ENCODE peak calls at places on chromosomes 7 and 10, in four cellular contexts. D is RWPE2; R is CD8-positive, alpha-beta T cell; U is fibroblast of pulmonary artery. I is an unnamed sample.

GRCh38 chr10:57983226-57983870 is 284.3 kb downstream of the IPMK start:
- DNase-seq in D (no peak), R (no peak), U (no peak), I (no peak)

GRCh38 chr7:65953890-65954289 is 28.1 kb downstream of the GUSB start:
- DNase-seq in D (no peak), R (no peak), U (no peak), I (no peak)

GRCh38 chr10:86035791-86036543 is 330.6 kb downstream of the GRID1 start:
- DNase-seq in D (no peak), R (no peak), U (no peak), I (no peak)

GRCh38 chr10:20958225-20958624 is 61.1 kb upstream of the NEBL start:
- DNase-seq in D (no peak), R (no peak), U (no peak), I (no peak)

GRCh38 chr7:44735403-44736165 is 13.1 kb upstream of the ZMIZ2 start:
- DNase-seq in D (no peak), R (no peak), U (peak), I (no peak)

GRCh38 chr10:11824376-11824775 is 1.2 kb downstream of the PROSER2 start:
- DNase-seq in D (no peak), R (no peak), U (peak), I (no peak)

GRCh38 chr7:137501561-137501960 is 158.0 kb upstream of the PTN start:
- DNase-seq in D (no peak), R (no peak), U (no peak), I (no peak)

GRCh38 chr7:112137141-112138101 is 68.8 kb downstream of the DOCK4 start:
- DNase-seq in D (no peak), R (no peak), U (no peak), I (no peak)

GRCh38 chr10:89206402-89207180 is 526 bp downstream of the CH25H start:
- DNase-seq in D (no peak), R (no peak), U (peak), I (no peak)

GRCh38 chr7:47371733-47372368 is 210.1 kb downstream of the TNS3 start:
- DNase-seq in D (no peak), R (no peak), U (peak), I (no peak)

GRCh38 chr10:121243003-121243898 is 355.0 kb downstream of the FGFR2 start:
- DNase-seq in D (no peak), R (no peak), U (no peak), I (no peak)

GRCh38 chr7:99380032-99380822 is 5.7 kb downstream of the ARPC1B start:
- DNase-seq in D (no peak), R (no peak), U (peak), I (peak)

GRCh38 chr7:49624611-49625010 is 148.8 kb upstream of the VWC2 start:
- DNase-seq in D (no peak), R (no peak), U (no peak), I (no peak)

GRCh38 chr7:66505531-66506451 is 122.9 kb upstream of the KCTD7 start:
- DNase-seq in D (no peak), R (peak), U (no peak), I (no peak)

GRCh38 chr10:131193923-131194322 is 117.6 kb downstream of the TCERG1L start:
- DNase-seq in D (no peak), R (no peak), U (no peak), I (no peak)

GRCh38 chr7:20561466-20561865 is 54.0 kb upstream of the ABCB5 start:
- DNase-seq in D (no peak), R (no peak), U (peak), I (no peak)

GRCh38 chr10:75400769-75401568 is 595 bp downstream of the ZNF503 start:
- DNase-seq in D (no peak), R (no peak), U (peak), I (peak)

GRCh38 chr10:36096571-36096970 is 454.5 kb upstream of the FZD8 start:
- DNase-seq in D (no peak), R (no peak), U (peak), I (no peak)

GRCh38 chr7:47552631-47553030 is 29.3 kb downstream of the TNS3 start:
- DNase-seq in D (no peak), R (no peak), U (peak), I (no peak)

GRCh38 chr7:31981874-31982390 is 88.3 kb downstream of the PDE1C start:
- DNase-seq in D (no peak), R (no peak), U (no peak), I (no peak)

GRCh38 chr7:51354434-51354833 is 37.8 kb upstream of the COBL start:
- DNase-seq in D (no peak), R (no peak), U (no peak), I (no peak)

GRCh38 chr7:38105874-38106483 is 72.1 kb upstream of the STARD3NL start:
- DNase-seq in D (no peak), R (no peak), U (peak), I (peak)

GRCh38 chr7:21869785-21870402 is 75.8 kb downstream of the CDCA7L start:
- DNase-seq in D (no peak), R (no peak), U (peak), I (no peak)

GRCh38 chr7:118580743-118581382 is 356.4 kb downstream of the ANKRD7 start:
- DNase-seq in D (no peak), R (no peak), U (no peak), I (no peak)

GRCh38 chr10:99976886-99977391 is 32.8 kb downstream of the DNMBP start:
- DNase-seq in D (peak), R (no peak), U (peak), I (no peak)

GRCh38 chr7:95596183-95597135 is at the start of gene PDK4:
- DNase-seq in D (peak), R (no peak), U (peak), I (no peak)

GRCh38 chr10:4770766-4771553 is 55.0 kb upstream of the AKR1E2 start:
- DNase-seq in D (no peak), R (no peak), U (peak), I (no peak)

GRCh38 chr10:72334832-72335393 is 19.8 kb downstream of the DNAJB12 start:
- DNase-seq in D (peak), R (peak), U (peak), I (peak)

GRCh38 chr7:140079121-140079536 is 16.4 kb upstream of the PARP12 start:
- DNase-seq in D (no peak), R (no peak), U (peak), I (no peak)

GRCh38 chr7:137816696-137817320 is 30.0 kb downstream of the DGKI start:
- DNase-seq in D (no peak), R (no peak), U (peak), I (no peak)

GRCh38 chr7:6167587-6168154 is 104.8 kb downstream of the CYTH3 start:
- DNase-seq in D (no peak), R (no peak), U (no peak), I (no peak)

GRCh38 chr7:114415054-114415997 is 711 bp downstream of the FOXP2 start:
- DNase-seq in D (no peak), R (no peak), U (no peak), I (no peak)

GRCh38 chr7:121379930-121380329 is 16.2 kb downstream of the FAM3C start:
- DNase-seq in D (no peak), R (no peak), U (no peak), I (no peak)

GRCh38 chr7:51139796-51140195 is 176.8 kb downstream of the COBL start:
- DNase-seq in D (no peak), R (no peak), U (no peak), I (no peak)

GRCh38 chr10:50993817-50994251 is 80.5 kb upstream of the PRKG1 start:
- DNase-seq in D (no peak), R (no peak), U (peak), I (no peak)
- H3K4me3 ChIP-seq in D (no peak), R (no peak), U (peak), I (no peak)

GRCh38 chr7:11750191-11750590 is 81.8 kb downstream of the THSD7A start:
- DNase-seq in D (no peak), R (no peak), U (no peak), I (no peak)
- H3K4me3 ChIP-seq in D (no peak), R (no peak), U (no peak), I (no peak)

GRCh38 chr10:113681533-113682470 is 2.1 kb downstream of the CASP7 start:
- DNase-seq in D (no peak), R (no peak), U (peak), I (no peak)
- H3K4me3 ChIP-seq in D (no peak), R (no peak), U (no peak), I (no peak)

DNA sequence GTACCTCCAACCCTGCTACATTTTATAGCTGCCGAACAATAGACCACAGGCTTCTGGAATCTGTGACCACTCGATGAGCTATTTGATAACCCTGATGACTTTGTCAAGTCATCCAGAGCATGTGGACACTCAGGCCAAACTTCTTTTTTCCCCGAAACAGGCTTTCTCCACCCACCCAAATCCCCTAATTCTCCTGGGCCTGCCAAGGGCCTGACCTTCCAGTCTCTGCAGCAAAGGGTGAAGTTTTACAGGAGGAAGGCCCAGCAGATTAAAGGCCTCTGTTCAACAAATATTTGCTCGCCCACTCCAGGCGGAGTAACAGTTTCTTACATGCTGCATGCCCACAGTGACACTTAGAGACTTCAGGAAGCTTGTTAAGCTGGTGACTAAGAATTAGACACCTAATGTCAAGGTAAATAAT is 2.0 kb downstream of the JCAD start:
- DNase-seq in D (no peak), R (no peak), U (peak), I (no peak)
- H3K4me3 ChIP-seq in D (no peak), R (no peak), U (peak), I (no peak)

I was measured in HL-60.